ENCODE peak calls at places on chromosomes 6 and 20, in six cellular contexts. K, I, Q, W, Z and T are unnamed samples.

GRCh38 chr6:106724337-106724736 is 95.0 kb downstream of the QRSL1 start:
- DNase-seq in K (no peak), I (no peak), Q (no peak), W (no peak), Z (no peak), T (no peak)

GRCh38 chr6:132964101-132964867 is 149.9 kb downstream of the RPS12 start:
- DNase-seq in K (no peak), I (no peak), Q (no peak), W (no peak), Z (no peak), T (peak; percentile 51)

GRCh38 chr20:3686867-3687321 is 5.1 kb upstream of the ADAM33 start:
- DNase-seq in K (peak; percentile 86), I (no peak), Q (no peak), W (no peak), Z (no peak), T (no peak)

GRCh38 chr20:38601216-38602184 is at the start of gene ARHGAP40:
- DNase-seq in K (peak; percentile 55), I (no peak), Q (peak; percentile 48), W (peak; percentile 32), Z (no peak), T (peak; percentile 67)

GRCh38 chr6:17987576-17988421 is at the start of gene KIF13A:
- DNase-seq in K (peak; percentile 63), I (no peak), Q (peak; percentile 48), W (peak; percentile 60), Z (peak; percentile 87), T (peak; percentile 69)

GRCh38 chr6:142361765-142362540 is 60.1 kb downstream of the ADGRG6 start:
- DNase-seq in K (no peak), I (no peak), Q (no peak), W (no peak), Z (no peak), T (no peak)

GRCh38 chr6:4346659-4347333 is 211.4 kb upstream of the ECI2 start:
- DNase-seq in K (no peak), I (no peak), Q (no peak), W (no peak), Z (no peak), T (no peak)

GRCh38 chr6:33746036-33746600 is 587 bp downstream of the IP6K3 start:
- DNase-seq in K (peak; percentile 61), I (no peak), Q (no peak), W (peak; percentile 62), Z (peak; percentile 87), T (no peak)

GRCh38 chr20:61719691-61720347 is 345.9 kb downstream of the TAF4 start:
- DNase-seq in K (no peak), I (no peak), Q (peak; percentile 78), W (no peak), Z (no peak), T (no peak)

GRCh38 chr6:157603971-157604370 is 219.1 kb upstream of the SNX9 start:
- DNase-seq in K (no peak), I (no peak), Q (no peak), W (no peak), Z (no peak), T (no peak)

GRCh38 chr20:64254571-64255360 is 782 bp upstream of the PCMTD2 start:
- DNase-seq in K (peak; percentile 43), I (no peak), Q (no peak), W (no peak), Z (no peak), T (no peak)

GRCh38 chr6:125149256-125150144 is 4.1 kb upstream of the TPD52L1 start:
- DNase-seq in K (no peak), I (no peak), Q (no peak), W (no peak), Z (no peak), T (no peak)

GRCh38 chr6:43644940-43645612 is at the start of gene RSPH9:
- DNase-seq in K (no peak), I (no peak), Q (peak; percentile 82), W (peak; percentile 85), Z (no peak), T (no peak)

GRCh38 chr6:84739866-84740208 is 24.6 kb downstream of the TBX18 start:
- DNase-seq in K (no peak), I (no peak), Q (no peak), W (no peak), Z (no peak), T (no peak)

GRCh38 chr6:147837540-147837939 is 329.1 kb downstream of the SAMD5 start:
- DNase-seq in K (no peak), I (no peak), Q (no peak), W (no peak), Z (no peak), T (no peak)

GRCh38 chr6:80457044-80457933 is 350.8 kb downstream of the BCKDHB start:
- DNase-seq in K (peak; percentile 77), I (no peak), Q (no peak), W (no peak), Z (peak; percentile 71), T (peak; percentile 49)

GRCh38 chr6:144559865-144560603 is 274.9 kb downstream of the UTRN start:
- DNase-seq in K (no peak), I (no peak), Q (peak; percentile 27), W (no peak), Z (peak; percentile 69), T (peak; percentile 32)

GRCh38 chr6:134312038-134312660 is 5.8 kb downstream of the SGK1 start:
- DNase-seq in K (no peak), I (no peak), Q (no peak), W (no peak), Z (no peak), T (no peak)

GRCh38 chr6:160076009-160076408 is 45.6 kb upstream of the SLC22A1 start:
- DNase-seq in K (no peak), I (no peak), Q (no peak), W (no peak), Z (no peak), T (no peak)

GRCh38 chr6:71419954-71420692 is 131.5 kb downstream of the OGFRL1 start:
- DNase-seq in K (peak; percentile 48), I (no peak), Q (no peak), W (no peak), Z (no peak), T (no peak)

GRCh38 chr20:16272961-16273360 is 300.3 kb downstream of the KIF16B start:
- DNase-seq in K (no peak), I (no peak), Q (no peak), W (no peak), Z (no peak), T (no peak)

GRCh38 chr6:15082708-15083107 is 163.2 kb upstream of the JARID2 start:
- DNase-seq in K (no peak), I (no peak), Q (no peak), W (no peak), Z (no peak), T (no peak)

GRCh38 chr6:135936606-135937005 is 85.1 kb downstream of the PDE7B start:
- DNase-seq in K (no peak), I (no peak), Q (no peak), W (no peak), Z (peak; percentile 61), T (no peak)

GRCh38 chr6:30615958-30616810 is 859 bp downstream of the PPP1R10 start:
- DNase-seq in K (no peak), I (no peak), Q (peak; percentile 27), W (peak; percentile 24), Z (peak; percentile 60), T (no peak)

GRCh38 chr6:71408966-71409723 is 120.5 kb downstream of the OGFRL1 start:
- DNase-seq in K (no peak), I (no peak), Q (no peak), W (no peak), Z (no peak), T (no peak)

GRCh38 chr6:87529221-87529620 is 56.4 kb downstream of the SLC35A1 start:
- DNase-seq in K (no peak), I (no peak), Q (no peak), W (no peak), Z (no peak), T (no peak)

GRCh38 chr6:161265554-161265953 is 8.3 kb downstream of the AGPAT4 start:
- DNase-seq in K (no peak), I (no peak), Q (no peak), W (no peak), Z (no peak), T (no peak)

GRCh38 chr20:2652724-2653510 is 485 bp downstream of the NOP56 start:
- DNase-seq in K (no peak), I (no peak), Q (peak; percentile 16), W (peak; percentile 79), Z (no peak), T (no peak)

GRCh38 chr6:69631552-69632346 is 165.1 kb downstream of the LMBRD1 start:
- DNase-seq in K (no peak), I (peak; percentile 1), Q (no peak), W (no peak), Z (no peak), T (no peak)

GRCh38 chr6:122730775-122731386 is 48.6 kb upstream of the FABP7 start:
- DNase-seq in K (no peak), I (no peak), Q (peak; percentile 31), W (no peak), Z (peak; percentile 13), T (no peak)

GRCh38 chr6:166600932-166601331 is 14.5 kb upstream of the RAMACL start:
- DNase-seq in K (no peak), I (no peak), Q (no peak), W (no peak), Z (no peak), T (no peak)

GRCh38 chr6:13120483-13121482 is 207.6 kb downstream of the TBC1D7 start:
- DNase-seq in K (no peak), I (no peak), Q (no peak), W (no peak), Z (no peak), T (no peak)

GRCh38 chr6:148497256-148497655 is 154.6 kb downstream of the SASH1 start:
- DNase-seq in K (no peak), I (no peak), Q (no peak), W (no peak), Z (peak; percentile 12), T (no peak)

GRCh38 chr20:37651932-37652331 is 41.9 kb upstream of the CTNNBL1 start:
- DNase-seq in K (peak; percentile 49), I (no peak), Q (peak; percentile 48), W (peak; percentile 22), Z (peak; percentile 7), T (peak; percentile 68)

GRCh38 chr6:36526066-36526465 is 21.2 kb downstream of the STK38 start:
- DNase-seq in K (no peak), I (no peak), Q (no peak), W (no peak), Z (no peak), T (no peak)

GRCh38 chr6:31497595-31498476 is at the start of gene MICB:
- DNase-seq in K (peak; percentile 71), I (no peak), Q (peak; percentile 91), W (peak; percentile 52), Z (peak; percentile 74), T (peak; percentile 86)

GRCh38 chr6:160510199-160510598 is 153.9 kb downstream of the LPA start:
- DNase-seq in K (no peak), I (no peak), Q (no peak), W (no peak), Z (no peak), T (no peak)

GRCh38 chr6:105748737-105749161 is 337.4 kb upstream of the PRDM1 start:
- DNase-seq in K (no peak), I (no peak), Q (no peak), W (no peak), Z (peak; percentile 5), T (no peak)

GRCh38 chr6:125843593-125843992 is 52.8 kb downstream of the NCOA7 start:
- DNase-seq in K (no peak), I (no peak), Q (no peak), W (no peak), Z (no peak), T (no peak)